ENCODE peak calls at places on chromosomes 13 and 19, in eight cellular contexts. One of them, this sample, is unnamed.

GRCh38 chr19:34018546-34018945 is 153.8 kb upstream of the LSM14A start:
- DNase-seq in RWPE1: no peak
- DNase-seq in choroid plexus epithelial cell: no peak
- DNase-seq in progenitor cell of endocrine pancreas: no peak
- DNase-seq in cardiac fibroblast: no peak
- DNase-seq in BE2C: no peak
- DNase-seq in heart right ventricle: no peak
- DNase-seq in tibial artery: no peak
- DNase-seq in this sample: no peak

GRCh38 chr19:40716031-40716654 is 543 bp downstream of the COQ8B start:
- DNase-seq in RWPE1: peak; percentile 95
- DNase-seq in choroid plexus epithelial cell: peak; percentile 87
- DNase-seq in progenitor cell of endocrine pancreas: no peak
- DNase-seq in cardiac fibroblast: peak; percentile 98
- DNase-seq in BE2C: peak; percentile 53
- DNase-seq in heart right ventricle: no peak
- DNase-seq in tibial artery: peak; percentile 47
- DNase-seq in this sample: peak; percentile 26

GRCh38 chr13:71968025-71968424 is 101.0 kb upstream of the DACH1 start:
- DNase-seq in RWPE1: no peak
- DNase-seq in choroid plexus epithelial cell: peak; percentile 25
- DNase-seq in progenitor cell of endocrine pancreas: no peak
- DNase-seq in cardiac fibroblast: peak; percentile 33
- DNase-seq in BE2C: no peak
- DNase-seq in heart right ventricle: no peak
- DNase-seq in tibial artery: no peak
- DNase-seq in this sample: no peak

GRCh38 chr13:45299194-45299593 is 41.8 kb downstream of the TPT1 start:
- DNase-seq in RWPE1: no peak
- DNase-seq in choroid plexus epithelial cell: peak; percentile 47
- DNase-seq in progenitor cell of endocrine pancreas: no peak
- DNase-seq in cardiac fibroblast: peak; percentile 59
- DNase-seq in BE2C: no peak
- DNase-seq in heart right ventricle: no peak
- DNase-seq in tibial artery: no peak
- DNase-seq in this sample: no peak

GRCh38 chr19:33260628-33261418 is 35.2 kb upstream of the SLC7A10 start:
- DNase-seq in RWPE1: no peak
- DNase-seq in choroid plexus epithelial cell: no peak
- DNase-seq in progenitor cell of endocrine pancreas: no peak
- DNase-seq in cardiac fibroblast: no peak
- DNase-seq in BE2C: no peak
- DNase-seq in heart right ventricle: no peak
- DNase-seq in tibial artery: peak; percentile 54
- DNase-seq in this sample: no peak

GRCh38 chr13:40445557-40445990 is 220.9 kb downstream of the FOXO1 start:
- DNase-seq in RWPE1: peak; percentile 88
- DNase-seq in choroid plexus epithelial cell: peak; percentile 50
- DNase-seq in progenitor cell of endocrine pancreas: no peak
- DNase-seq in cardiac fibroblast: peak; percentile 98
- DNase-seq in BE2C: peak; percentile 44
- DNase-seq in heart right ventricle: peak; percentile 72
- DNase-seq in tibial artery: peak; percentile 36
- DNase-seq in this sample: peak; percentile 80

GRCh38 chr13:37229931-37230330 is 124.5 kb upstream of the CSNK1A1L start:
- DNase-seq in RWPE1: no peak
- DNase-seq in choroid plexus epithelial cell: no peak
- DNase-seq in progenitor cell of endocrine pancreas: no peak
- DNase-seq in cardiac fibroblast: no peak
- DNase-seq in BE2C: no peak
- DNase-seq in heart right ventricle: no peak
- DNase-seq in tibial artery: no peak
- DNase-seq in this sample: no peak

GRCh38 chr13:46551410-46552301 is 1.3 kb upstream of the LRCH1 start:
- DNase-seq in RWPE1: peak; percentile 68
- DNase-seq in choroid plexus epithelial cell: peak; percentile 80
- DNase-seq in progenitor cell of endocrine pancreas: peak; percentile 51
- DNase-seq in cardiac fibroblast: peak; percentile 82
- DNase-seq in BE2C: peak; percentile 89
- DNase-seq in heart right ventricle: peak; percentile 85
- DNase-seq in tibial artery: peak; percentile 78
- DNase-seq in this sample: peak; percentile 54

GRCh38 chr13:48731957-48732569 is 78.3 kb downstream of the CYSLTR2 start:
- DNase-seq in RWPE1: no peak
- DNase-seq in choroid plexus epithelial cell: peak; percentile 60
- DNase-seq in progenitor cell of endocrine pancreas: peak; percentile 23
- DNase-seq in cardiac fibroblast: no peak
- DNase-seq in BE2C: peak; percentile 46
- DNase-seq in heart right ventricle: no peak
- DNase-seq in tibial artery: no peak
- DNase-seq in this sample: peak; percentile 25

GRCh38 chr19:28166025-28166424 is 1046.9 kb downstream of the UQCRFS1 start:
- DNase-seq in RWPE1: no peak
- DNase-seq in choroid plexus epithelial cell: no peak
- DNase-seq in progenitor cell of endocrine pancreas: no peak
- DNase-seq in cardiac fibroblast: no peak
- DNase-seq in BE2C: no peak
- DNase-seq in heart right ventricle: no peak
- DNase-seq in tibial artery: no peak
- DNase-seq in this sample: no peak

GRCh38 chr19:19531951-19532805 is 3.5 kb downstream of the YJEFN3 start:
- DNase-seq in RWPE1: peak; percentile 67
- DNase-seq in choroid plexus epithelial cell: peak; percentile 67
- DNase-seq in progenitor cell of endocrine pancreas: peak; percentile 76
- DNase-seq in cardiac fibroblast: peak; percentile 65
- DNase-seq in BE2C: peak; percentile 85
- DNase-seq in heart right ventricle: peak; percentile 74
- DNase-seq in tibial artery: peak; percentile 82
- DNase-seq in this sample: peak; percentile 86

GRCh38 chr19:3176715-3177501 is 1.7 kb upstream of the S1PR4 start:
- DNase-seq in RWPE1: peak; percentile 91
- DNase-seq in choroid plexus epithelial cell: peak; percentile 23
- DNase-seq in progenitor cell of endocrine pancreas: no peak
- DNase-seq in cardiac fibroblast: peak; percentile 72
- DNase-seq in BE2C: no peak
- DNase-seq in heart right ventricle: no peak
- DNase-seq in tibial artery: no peak
- DNase-seq in this sample: no peak

GRCh38 chr19:42683917-42684513 is 56.3 kb downstream of the PSG3 start:
- DNase-seq in RWPE1: peak; percentile 5
- DNase-seq in choroid plexus epithelial cell: peak; percentile 63
- DNase-seq in progenitor cell of endocrine pancreas: no peak
- DNase-seq in cardiac fibroblast: peak; percentile 56
- DNase-seq in BE2C: peak; percentile 25
- DNase-seq in heart right ventricle: no peak
- DNase-seq in tibial artery: no peak
- DNase-seq in this sample: no peak

GRCh38 chr19:51431124-51431523 is 13.7 kb upstream of the SIGLEC10 start:
- DNase-seq in RWPE1: no peak
- DNase-seq in choroid plexus epithelial cell: no peak
- DNase-seq in progenitor cell of endocrine pancreas: no peak
- DNase-seq in cardiac fibroblast: no peak
- DNase-seq in BE2C: no peak
- DNase-seq in heart right ventricle: no peak
- DNase-seq in tibial artery: no peak
- DNase-seq in this sample: no peak

GRCh38 chr13:94705081-94705751 is 7.1 kb downstream of the SOX21 start:
- DNase-seq in RWPE1: no peak
- DNase-seq in choroid plexus epithelial cell: peak; percentile 26
- DNase-seq in progenitor cell of endocrine pancreas: no peak
- DNase-seq in cardiac fibroblast: no peak
- DNase-seq in BE2C: no peak
- DNase-seq in heart right ventricle: no peak
- DNase-seq in tibial artery: no peak
- DNase-seq in this sample: no peak

DNA sequence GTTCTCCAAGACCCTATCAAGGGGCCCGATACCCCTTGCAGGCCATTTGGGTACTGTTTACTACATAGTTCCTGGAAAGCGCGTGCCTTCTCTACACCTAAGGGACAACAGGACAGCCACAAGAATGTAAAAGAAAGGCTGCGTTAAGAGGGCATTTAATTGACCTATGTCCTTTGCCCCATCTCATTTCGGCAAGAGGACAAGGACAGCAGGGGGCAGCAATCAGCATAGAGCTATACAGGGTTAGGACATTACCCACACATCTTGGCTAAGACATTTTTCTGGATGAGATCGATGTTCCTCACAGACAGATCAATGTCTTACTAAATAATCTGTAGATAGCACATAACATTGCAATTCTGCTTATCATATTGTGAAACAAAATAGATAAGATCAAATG is 41.2 kb downstream of the FLT3 start:
- DNase-seq in RWPE1: peak; percentile 36
- DNase-seq in choroid plexus epithelial cell: peak; percentile 45
- DNase-seq in progenitor cell of endocrine pancreas: no peak
- DNase-seq in cardiac fibroblast: peak; percentile 48
- DNase-seq in BE2C: peak; percentile 51
- DNase-seq in heart right ventricle: peak; percentile 8
- DNase-seq in tibial artery: no peak
- DNase-seq in this sample: no peak
- TF ChIP-seq CTCF in RWPE1: no peak
- TF ChIP-seq CTCF in choroid plexus epithelial cell: peak; percentile 66
- TF ChIP-seq CTCF in progenitor cell of endocrine pancreas: peak; percentile 47
- TF ChIP-seq CTCF in cardiac fibroblast: peak; percentile 47
- TF ChIP-seq CTCF in BE2C: peak; percentile 73
- TF ChIP-seq CTCF in heart right ventricle: peak; percentile 7
- TF ChIP-seq CTCF in tibial artery: no peak
- TF ChIP-seq CTCF in this sample: no peak

GRCh38 chr13:82330499-82330898 is 1551.8 kb downstream of the SLITRK1 start:
- DNase-seq in RWPE1: no peak
- DNase-seq in choroid plexus epithelial cell: peak; percentile 61
- DNase-seq in progenitor cell of endocrine pancreas: no peak
- DNase-seq in cardiac fibroblast: peak; percentile 30
- DNase-seq in BE2C: no peak
- DNase-seq in heart right ventricle: no peak
- DNase-seq in tibial artery: no peak
- DNase-seq in this sample: no peak
- TF ChIP-seq CTCF in RWPE1: no peak
- TF ChIP-seq CTCF in choroid plexus epithelial cell: peak; percentile 62
- TF ChIP-seq CTCF in progenitor cell of endocrine pancreas: peak; percentile 42
- TF ChIP-seq CTCF in cardiac fibroblast: peak; percentile 46
- TF ChIP-seq CTCF in BE2C: peak; percentile 61
- TF ChIP-seq CTCF in heart right ventricle: peak; percentile 28
- TF ChIP-seq CTCF in tibial artery: no peak
- TF ChIP-seq CTCF in this sample: no peak

GRCh38 chr13:99657848-99658265 is 156.6 kb downstream of the TM9SF2 start:
- DNase-seq in RWPE1: no peak
- DNase-seq in choroid plexus epithelial cell: peak; percentile 43
- DNase-seq in progenitor cell of endocrine pancreas: peak; percentile 34
- DNase-seq in cardiac fibroblast: peak; percentile 27
- DNase-seq in BE2C: no peak
- DNase-seq in heart right ventricle: peak; percentile 21
- DNase-seq in tibial artery: peak; percentile 37
- DNase-seq in this sample: peak; percentile 21
- TF ChIP-seq CTCF in RWPE1: no peak
- TF ChIP-seq CTCF in choroid plexus epithelial cell: peak; percentile 21
- TF ChIP-seq CTCF in progenitor cell of endocrine pancreas: peak; percentile 21
- TF ChIP-seq CTCF in cardiac fibroblast: peak; percentile 16
- TF ChIP-seq CTCF in BE2C: no peak
- TF ChIP-seq CTCF in heart right ventricle: no peak
- TF ChIP-seq CTCF in tibial artery: no peak
- TF ChIP-seq CTCF in this sample: no peak

DNA sequence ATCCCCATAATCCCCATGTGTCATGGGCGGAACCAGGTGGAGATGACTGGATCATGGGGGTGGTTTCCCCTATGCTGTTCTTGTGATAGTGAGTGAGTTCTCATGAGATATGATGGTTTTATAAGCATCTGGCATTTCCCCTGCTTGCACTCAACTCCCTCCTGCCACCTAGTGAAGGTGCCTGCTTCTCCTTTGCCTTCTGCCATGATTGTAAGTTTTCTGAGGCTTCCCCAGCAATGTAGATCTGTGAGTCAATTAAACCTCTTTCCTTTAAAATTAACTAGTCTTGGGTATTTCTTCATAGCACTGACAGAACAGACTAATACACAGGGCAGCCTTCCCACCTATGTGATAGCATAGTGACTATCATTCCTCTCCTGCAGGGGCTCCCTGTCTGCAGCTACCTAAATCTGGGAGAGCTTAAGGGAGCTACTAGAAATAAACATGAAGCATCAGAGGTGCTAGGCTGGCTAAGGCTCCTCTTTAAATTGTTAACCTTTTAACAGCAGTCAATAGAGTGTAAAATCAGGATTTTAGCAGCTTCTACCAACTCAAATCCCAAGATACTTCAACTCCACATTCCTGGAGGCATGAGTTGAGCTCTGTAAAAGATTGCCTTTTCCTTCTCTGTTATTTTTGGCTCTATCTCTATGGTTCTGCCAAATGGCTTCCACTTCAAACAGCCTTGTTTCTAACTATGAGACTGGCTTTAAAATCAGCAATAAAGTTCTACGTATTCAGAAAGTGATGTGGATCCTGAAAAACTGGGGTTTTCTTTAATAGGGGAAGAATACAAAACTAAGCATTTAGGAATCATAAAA is 112.3 kb downstream of the VWA8 start:
- DNase-seq in RWPE1: no peak
- DNase-seq in choroid plexus epithelial cell: peak; percentile 51
- DNase-seq in progenitor cell of endocrine pancreas: no peak
- DNase-seq in cardiac fibroblast: peak; percentile 69
- DNase-seq in BE2C: no peak
- DNase-seq in heart right ventricle: no peak
- DNase-seq in tibial artery: no peak
- DNase-seq in this sample: no peak
- TF ChIP-seq CTCF in RWPE1: no peak
- TF ChIP-seq CTCF in choroid plexus epithelial cell: peak; percentile 48
- TF ChIP-seq CTCF in progenitor cell of endocrine pancreas: no peak
- TF ChIP-seq CTCF in cardiac fibroblast: peak; percentile 34
- TF ChIP-seq CTCF in BE2C: peak; percentile 34
- TF ChIP-seq CTCF in heart right ventricle: no peak
- TF ChIP-seq CTCF in tibial artery: no peak
- TF ChIP-seq CTCF in this sample: no peak

DNA sequence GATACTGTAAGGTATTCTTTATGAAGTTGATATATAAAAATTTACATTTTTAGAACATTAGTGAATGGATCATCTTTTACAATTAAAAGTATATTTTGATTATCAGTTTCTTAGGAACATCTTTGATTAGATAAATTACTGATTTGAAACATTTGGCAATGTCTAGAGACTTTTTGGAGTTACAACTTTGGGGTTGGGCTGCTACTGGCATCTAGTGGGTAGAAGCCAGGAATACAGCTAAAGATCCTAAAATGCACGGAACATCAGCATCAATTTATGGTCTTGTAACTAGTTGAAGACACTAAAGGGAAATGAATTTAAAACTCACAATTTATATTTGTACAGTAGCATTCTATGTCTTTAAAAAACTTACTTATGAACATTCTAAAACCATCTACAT is 19.9 kb downstream of the POMP start:
- DNase-seq in RWPE1: no peak
- DNase-seq in choroid plexus epithelial cell: peak; percentile 25
- DNase-seq in progenitor cell of endocrine pancreas: no peak
- DNase-seq in cardiac fibroblast: no peak
- DNase-seq in BE2C: no peak
- DNase-seq in heart right ventricle: no peak
- DNase-seq in tibial artery: no peak
- DNase-seq in this sample: no peak
- TF ChIP-seq CTCF in RWPE1: no peak
- TF ChIP-seq CTCF in choroid plexus epithelial cell: peak; percentile 42
- TF ChIP-seq CTCF in progenitor cell of endocrine pancreas: peak; percentile 18
- TF ChIP-seq CTCF in cardiac fibroblast: peak; percentile 22
- TF ChIP-seq CTCF in BE2C: peak; percentile 33
- TF ChIP-seq CTCF in heart right ventricle: peak; percentile 16
- TF ChIP-seq CTCF in tibial artery: no peak
- TF ChIP-seq CTCF in this sample: no peak

GRCh38 chr19:628168-628567 is 5.2 kb downstream of the POLRMT start:
- DNase-seq in RWPE1: no peak
- DNase-seq in choroid plexus epithelial cell: no peak
- DNase-seq in progenitor cell of endocrine pancreas: no peak
- DNase-seq in cardiac fibroblast: no peak
- DNase-seq in BE2C: no peak
- DNase-seq in heart right ventricle: no peak
- DNase-seq in tibial artery: no peak
- DNase-seq in this sample: no peak
- TF ChIP-seq CTCF in RWPE1: no peak
- TF ChIP-seq CTCF in choroid plexus epithelial cell: peak; percentile 62
- TF ChIP-seq CTCF in progenitor cell of endocrine pancreas: peak; percentile 24
- TF ChIP-seq CTCF in cardiac fibroblast: peak; percentile 42
- TF ChIP-seq CTCF in BE2C: peak; percentile 53
- TF ChIP-seq CTCF in heart right ventricle: peak; percentile 13
- TF ChIP-seq CTCF in tibial artery: no peak
- TF ChIP-seq CTCF in this sample: no peak